ENCODE peak calls at places on chromosomes 2 and 18, in seven cellular contexts. One of them, this sample, is unnamed.

GRCh38 chr2:109143214-109144187 is 14.5 kb downstream of the SH3RF3 start:
- DNase-seq in LoVo: no peak
- DNase-seq in T-helper 17 cell: peak; percentile 22
- DNase-seq in neuronal stem cell: no peak
- DNase-seq in amniotic stem cell: no peak
- DNase-seq in cardiac fibroblast: no peak
- DNase-seq in NCI-H2227 treated with DMSO at 0.1 percent for 48 hours: no peak
- DNase-seq in this sample: no peak

GRCh38 chr18:75023473-75023872 is 185.5 kb downstream of the PTGR3 start:
- DNase-seq in LoVo: no peak
- DNase-seq in T-helper 17 cell: no peak
- DNase-seq in neuronal stem cell: no peak
- DNase-seq in amniotic stem cell: no peak
- DNase-seq in cardiac fibroblast: no peak
- DNase-seq in NCI-H2227 treated with DMSO at 0.1 percent for 48 hours: no peak
- DNase-seq in this sample: no peak

GRCh38 chr2:159399716-159400525 is 113.4 kb upstream of the WDSUB1 start:
- DNase-seq in LoVo: no peak
- DNase-seq in T-helper 17 cell: no peak
- DNase-seq in neuronal stem cell: no peak
- DNase-seq in amniotic stem cell: peak; percentile 20
- DNase-seq in cardiac fibroblast: peak; percentile 3
- DNase-seq in NCI-H2227 treated with DMSO at 0.1 percent for 48 hours: no peak
- DNase-seq in this sample: no peak

GRCh38 chr2:100731535-100731981 is 88.4 kb upstream of the NPAS2 start:
- DNase-seq in LoVo: no peak
- DNase-seq in T-helper 17 cell: no peak
- DNase-seq in neuronal stem cell: no peak
- DNase-seq in amniotic stem cell: no peak
- DNase-seq in cardiac fibroblast: peak; percentile 49
- DNase-seq in NCI-H2227 treated with DMSO at 0.1 percent for 48 hours: no peak
- DNase-seq in this sample: peak; percentile 55

GRCh38 chr2:37771600-37772088 is 100.2 kb upstream of the CDC42EP3 start:
- DNase-seq in LoVo: no peak
- DNase-seq in T-helper 17 cell: no peak
- DNase-seq in neuronal stem cell: no peak
- DNase-seq in amniotic stem cell: no peak
- DNase-seq in cardiac fibroblast: peak; percentile 76
- DNase-seq in NCI-H2227 treated with DMSO at 0.1 percent for 48 hours: no peak
- DNase-seq in this sample: no peak

GRCh38 chr2:168244318-168244717 is 3.1 kb downstream of the STK39 start:
- DNase-seq in LoVo: no peak
- DNase-seq in T-helper 17 cell: no peak
- DNase-seq in neuronal stem cell: no peak
- DNase-seq in amniotic stem cell: no peak
- DNase-seq in cardiac fibroblast: no peak
- DNase-seq in NCI-H2227 treated with DMSO at 0.1 percent for 48 hours: no peak
- DNase-seq in this sample: no peak

GRCh38 chr2:113799375-113799774 is 42.9 kb upstream of the SLC35F5 start:
- DNase-seq in LoVo: no peak
- DNase-seq in T-helper 17 cell: no peak
- DNase-seq in neuronal stem cell: no peak
- DNase-seq in amniotic stem cell: no peak
- DNase-seq in cardiac fibroblast: peak; percentile 13
- DNase-seq in NCI-H2227 treated with DMSO at 0.1 percent for 48 hours: no peak
- DNase-seq in this sample: no peak

GRCh38 chr2:227870710-227871374 is 589 bp upstream of the DAW1 start:
- DNase-seq in LoVo: no peak
- DNase-seq in T-helper 17 cell: no peak
- DNase-seq in neuronal stem cell: no peak
- DNase-seq in amniotic stem cell: peak; percentile 57
- DNase-seq in cardiac fibroblast: peak; percentile 93
- DNase-seq in NCI-H2227 treated with DMSO at 0.1 percent for 48 hours: no peak
- DNase-seq in this sample: peak; percentile 59

GRCh38 chr2:231786177-231786916 is at the start of gene COPS7B:
- DNase-seq in LoVo: peak; percentile 79
- DNase-seq in T-helper 17 cell: peak; percentile 71
- DNase-seq in neuronal stem cell: peak; percentile 89
- DNase-seq in amniotic stem cell: peak; percentile 69
- DNase-seq in cardiac fibroblast: peak; percentile 86
- DNase-seq in NCI-H2227 treated with DMSO at 0.1 percent for 48 hours: peak; percentile 83
- DNase-seq in this sample: peak; percentile 66

GRCh38 chr2:136492901-136493300 is 272.4 kb upstream of the THSD7B start:
- DNase-seq in LoVo: no peak
- DNase-seq in T-helper 17 cell: no peak
- DNase-seq in neuronal stem cell: no peak
- DNase-seq in amniotic stem cell: no peak
- DNase-seq in cardiac fibroblast: no peak
- DNase-seq in NCI-H2227 treated with DMSO at 0.1 percent for 48 hours: no peak
- DNase-seq in this sample: no peak

GRCh38 chr2:127700527-127701192 is 637 bp upstream of the SFT2D3 start:
- DNase-seq in LoVo: peak; percentile 97
- DNase-seq in T-helper 17 cell: no peak
- DNase-seq in neuronal stem cell: peak; percentile 37
- DNase-seq in amniotic stem cell: no peak
- DNase-seq in cardiac fibroblast: no peak
- DNase-seq in NCI-H2227 treated with DMSO at 0.1 percent for 48 hours: peak; percentile 68
- DNase-seq in this sample: peak; percentile 91

GRCh38 chr2:66495788-66496640 is 61.1 kb downstream of the MEIS1 start:
- DNase-seq in LoVo: no peak
- DNase-seq in T-helper 17 cell: no peak
- DNase-seq in neuronal stem cell: no peak
- DNase-seq in amniotic stem cell: peak; percentile 28
- DNase-seq in cardiac fibroblast: peak; percentile 85
- DNase-seq in NCI-H2227 treated with DMSO at 0.1 percent for 48 hours: no peak
- DNase-seq in this sample: peak; percentile 74

GRCh38 chr2:15748736-15749323 is 157.2 kb downstream of the DDX1 start:
- DNase-seq in LoVo: peak; percentile 25
- DNase-seq in T-helper 17 cell: no peak
- DNase-seq in neuronal stem cell: peak; percentile 67
- DNase-seq in amniotic stem cell: no peak
- DNase-seq in cardiac fibroblast: peak; percentile 42
- DNase-seq in NCI-H2227 treated with DMSO at 0.1 percent for 48 hours: no peak
- DNase-seq in this sample: peak; percentile 75

GRCh38 chr2:46342566-46343315 is 45.5 kb downstream of the EPAS1 start:
- DNase-seq in LoVo: no peak
- DNase-seq in T-helper 17 cell: no peak
- DNase-seq in neuronal stem cell: no peak
- DNase-seq in amniotic stem cell: no peak
- DNase-seq in cardiac fibroblast: no peak
- DNase-seq in NCI-H2227 treated with DMSO at 0.1 percent for 48 hours: no peak
- DNase-seq in this sample: no peak

GRCh38 chr18:54388203-54389142 is 30.8 kb downstream of the C18orf54 start:
- DNase-seq in LoVo: peak; percentile 67
- DNase-seq in T-helper 17 cell: no peak
- DNase-seq in neuronal stem cell: no peak
- DNase-seq in amniotic stem cell: peak; percentile 20
- DNase-seq in cardiac fibroblast: peak; percentile 79
- DNase-seq in NCI-H2227 treated with DMSO at 0.1 percent for 48 hours: no peak
- DNase-seq in this sample: peak; percentile 62

GRCh38 chr2:107412209-107412904 is 414.3 kb upstream of the RGPD4 start:
- DNase-seq in LoVo: no peak
- DNase-seq in T-helper 17 cell: no peak
- DNase-seq in neuronal stem cell: no peak
- DNase-seq in amniotic stem cell: no peak
- DNase-seq in cardiac fibroblast: peak; percentile 37
- DNase-seq in NCI-H2227 treated with DMSO at 0.1 percent for 48 hours: no peak
- DNase-seq in this sample: no peak

This sample was measured in A549.